ENCODE peak calls at places on chromosomes 5 and 9, in nine cellular contexts. T is left ventricle myocardium inferior; B is astrocyte; F is CD8-positive, alpha-beta T cell; W is mammary epithelial cell; K is PC-3; P is ascending aorta; J is uterus; M is right atrium auricular region. I is an unnamed sample. For H3K36me3, the result is how much of the 10 kb centered on the place peaks cover.

GRCh38 chr9:12776775-12777055 is 1.9 kb downstream of the LURAP1L start:
- DNase-seq in T (no peak), B (peak), F (no peak), W (no peak), K (no peak), P (no peak), J (no peak), M (no peak), I (no peak)

GRCh38 chr9:89633404-89633803 is 28.6 kb downstream of the GADD45G start:
- DNase-seq in T (no peak), B (no peak), F (no peak), W (no peak), K (no peak), P (no peak), J (no peak), M (no peak), I (peak)

GRCh38 chr5:52580921-52581320 is 206.8 kb upstream of the ITGA1 start:
- DNase-seq in T (no peak), B (peak), F (no peak), W (peak), K (peak), P (no peak), J (no peak), M (no peak), I (no peak)

GRCh38 chr9:133430244-133430643 is 8.1 kb downstream of the ADAMTS13 start:
- DNase-seq in T (no peak), B (no peak), F (no peak), W (no peak), K (no peak), P (no peak), J (no peak), M (no peak), I (no peak)

GRCh38 chr5:6430418-6431028 is 18.1 kb upstream of the UBE2QL1 start:
- DNase-seq in T (peak), B (no peak), F (no peak), W (no peak), K (no peak), P (no peak), J (no peak), M (no peak), I (no peak)

GRCh38 chr9:114968710-114969109 is 38.3 kb upstream of the TNFSF8 start:
- DNase-seq in T (no peak), B (peak), F (no peak), W (peak), K (peak), P (no peak), J (no peak), M (no peak), I (no peak)

GRCh38 chr9:116058421-116058820 is 95.2 kb upstream of the PAPPA start:
- DNase-seq in T (no peak), B (no peak), F (no peak), W (peak), K (peak), P (no peak), J (no peak), M (no peak), I (no peak)

GRCh38 chr5:59133801-59134261 is 551.0 kb downstream of the RAB3C start:
- DNase-seq in T (no peak), B (peak), F (no peak), W (peak), K (peak), P (no peak), J (no peak), M (no peak), I (no peak)

GRCh38 chr5:107669543-107670027 is 1.2 kb downstream of the EFNA5 start:
- DNase-seq in T (peak), B (peak), F (no peak), W (peak), K (peak), P (peak), J (no peak), M (no peak), I (peak)

GRCh38 chr5:116528519-116529234 is 45.9 kb downstream of the SEMA6A start:
- DNase-seq in T (no peak), B (no peak), F (no peak), W (no peak), K (no peak), P (no peak), J (no peak), M (no peak), I (no peak)

GRCh38 chr5:43165323-43165722 is 26.7 kb upstream of the NIM1K start:
- DNase-seq in T (no peak), B (no peak), F (no peak), W (no peak), K (no peak), P (no peak), J (no peak), M (no peak), I (no peak)

GRCh38 chr5:76542887-76543690 is 80.1 kb downstream of the F2RL2 start:
- DNase-seq in T (no peak), B (no peak), F (peak), W (no peak), K (no peak), P (peak), J (no peak), M (no peak), I (no peak)

GRCh38 chr5:123875444-123876264 is 363.7 kb downstream of the CSNK1G3 start:
- DNase-seq in T (no peak), B (no peak), F (no peak), W (no peak), K (no peak), P (no peak), J (no peak), M (no peak), I (peak)

GRCh38 chr5:88836195-88836838 is 46.7 kb downstream of the MEF2C start:
- DNase-seq in T (peak), B (no peak), F (no peak), W (peak), K (no peak), P (no peak), J (peak), M (peak), I (no peak)

GRCh38 chr9:89604463-89605180 is at the start of gene GADD45G:
- DNase-seq in T (peak), B (peak), F (peak), W (peak), K (peak), P (peak), J (peak), M (peak), I (peak)

GRCh38 chr5:170860818-170861217 is 1.0 kb upstream of the RANBP17 start:
- DNase-seq in T (no peak), B (no peak), F (no peak), W (no peak), K (no peak), P (no peak), J (no peak), M (no peak), I (no peak)

GRCh38 chr9:129665008-129665771 is at the start of gene PRRX2:
- DNase-seq in T (peak), B (peak), F (no peak), W (no peak), K (no peak), P (peak), J (peak), M (peak), I (no peak)

GRCh38 chr9:131622536-131622935 is 77.2 kb downstream of the PRRT1B start:
- DNase-seq in T (no peak), B (no peak), F (no peak), W (no peak), K (no peak), P (no peak), J (no peak), M (no peak), I (no peak)

GRCh38 chr9:109047259-109047658 is 34.0 kb upstream of the CTNNAL1 start:
- DNase-seq in T (no peak), B (no peak), F (no peak), W (no peak), K (no peak), P (no peak), J (no peak), M (no peak), I (no peak)

GRCh38 chr9:109046346-109046745 is 33.0 kb upstream of the CTNNAL1 start:
- DNase-seq in T (no peak), B (no peak), F (no peak), W (no peak), K (no peak), P (no peak), J (no peak), M (no peak), I (no peak)

GRCh38 chr9:109051733-109052132 is 38.4 kb upstream of the CTNNAL1 start:
- DNase-seq in T (no peak), B (no peak), F (no peak), W (no peak), K (no peak), P (no peak), J (no peak), M (no peak), I (no peak)

GRCh38 chr9:109050444-109050843 is 37.1 kb upstream of the CTNNAL1 start:
- DNase-seq in T (no peak), B (no peak), F (no peak), W (no peak), K (no peak), P (no peak), J (no peak), M (no peak), I (no peak)

DNA sequence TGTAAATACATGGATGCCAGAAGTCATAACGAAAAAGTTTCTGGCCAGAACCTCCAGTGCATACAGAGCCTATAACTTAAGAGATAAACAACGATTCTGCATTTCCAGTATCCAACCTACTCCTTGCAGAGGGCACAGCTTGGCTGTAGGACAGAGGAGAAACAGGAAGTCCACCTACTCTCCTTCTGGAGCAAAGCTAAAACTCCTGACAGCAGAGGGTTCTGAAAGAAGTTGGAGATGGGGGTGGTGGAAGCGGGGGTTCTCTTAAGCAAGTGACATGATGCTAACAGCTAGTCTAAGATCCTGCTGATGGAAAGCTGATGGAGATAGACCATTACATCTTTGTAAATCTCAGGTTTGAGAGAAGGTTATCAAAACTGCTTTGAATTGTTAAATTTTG is 35.5 kb upstream of the CTNNAL1 start:
- DNase-seq in T (no peak), B (no peak), F (no peak), W (no peak), K (no peak), P (no peak), J (no peak), M (no peak), I (no peak)
- H3K36me3 ChIP-seq in T (half or more), B (under half), F (half or more), W (under half), K (under half), P (under half), J (under half), M (half or more), I (under half)

GRCh38 chr5:81853005-81853357 is 102.1 kb upstream of the SSBP2 start:
- DNase-seq in T (no peak), B (no peak), F (no peak), W (no peak), K (no peak), P (no peak), J (no peak), M (no peak), I (no peak)

GRCh38 chr5:81856948-81857928 is 106.3 kb upstream of the SSBP2 start:
- DNase-seq in T (peak), B (no peak), F (no peak), W (peak), K (peak), P (peak), J (peak), M (peak), I (peak)

GRCh38 chr5:81854915-81855314 is 104.0 kb upstream of the SSBP2 start:
- DNase-seq in T (no peak), B (no peak), F (no peak), W (no peak), K (no peak), P (no peak), J (no peak), M (no peak), I (no peak)

GRCh38 chr5:81854485-81854884 is 103.6 kb upstream of the SSBP2 start:
- DNase-seq in T (no peak), B (no peak), F (no peak), W (no peak), K (no peak), P (no peak), J (no peak), M (no peak), I (no peak)

DNA sequence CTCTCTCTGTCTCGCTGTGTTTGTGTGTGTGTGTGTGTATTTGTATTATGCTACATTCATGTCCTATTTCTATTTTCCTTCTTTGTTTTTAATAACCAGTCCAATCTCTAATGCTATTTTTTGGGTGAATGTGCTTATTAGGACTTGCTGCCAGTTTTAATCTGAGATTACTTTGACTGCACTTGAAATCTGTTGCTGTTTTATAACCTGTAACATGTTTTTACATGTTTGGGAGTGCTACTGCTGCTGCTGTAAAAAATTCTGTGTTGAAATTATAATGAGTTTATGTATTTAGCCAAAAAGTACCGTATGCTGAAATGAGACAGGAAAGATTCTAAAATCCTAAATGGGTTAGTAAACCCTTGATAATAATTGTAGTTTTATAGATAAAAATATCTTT is 104.7 kb upstream of the SSBP2 start:
- DNase-seq in T (no peak), B (no peak), F (no peak), W (peak), K (no peak), P (no peak), J (no peak), M (no peak), I (no peak)
- H3K27ac ChIP-seq in T (peak), B (no peak), F (no peak), W (peak), K (no peak), P (peak), J (peak), M (peak), I (no peak)

DNA sequence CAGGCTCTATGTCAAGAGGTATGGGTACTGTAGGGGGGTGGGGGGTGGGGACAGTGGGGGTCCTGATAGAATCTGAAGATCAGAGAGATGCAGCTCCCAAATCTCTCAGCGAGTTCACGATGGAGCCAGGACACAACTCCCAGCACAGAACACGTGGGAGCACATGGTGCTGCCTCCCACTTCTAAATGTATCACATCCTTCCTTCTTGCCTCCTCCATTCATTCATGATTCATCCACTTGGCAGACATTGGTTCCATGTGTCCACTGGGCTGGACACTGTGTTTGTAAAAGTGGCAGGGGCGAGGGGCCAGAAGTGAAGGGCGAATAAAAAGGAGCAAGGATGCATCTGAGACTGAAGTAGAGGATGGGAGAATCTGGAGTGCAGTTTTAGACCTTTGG is 33.9 kb downstream of the SH3TC2 start:
- DNase-seq in T (no peak), B (no peak), F (no peak), W (no peak), K (no peak), P (no peak), J (no peak), M (no peak), I (no peak)
- H3K36me3 ChIP-seq in T (under half), B (under half), F (under half), W (under half), K (under half), P (under half), J (under half), M (under half), I (under half)

DNA sequence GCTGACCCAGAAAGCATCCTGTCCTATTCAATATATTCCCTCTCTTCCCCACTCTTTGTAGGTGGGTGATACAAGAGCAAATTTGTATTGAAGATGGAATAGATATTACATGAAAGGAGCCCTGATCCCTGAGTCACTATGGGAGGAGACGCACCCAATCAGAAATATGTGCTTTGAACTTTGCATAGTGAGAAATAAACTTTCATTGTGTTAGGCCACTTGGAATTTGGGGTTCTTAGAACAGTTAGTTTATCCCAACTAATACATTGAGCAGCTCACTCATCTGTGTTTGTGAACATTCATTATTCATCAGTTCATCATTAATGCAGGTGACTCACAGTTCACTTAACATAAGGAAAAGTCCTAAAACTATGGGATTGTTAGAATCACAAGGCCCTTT is 26.9 kb upstream of the NTRK2 start:
- DNase-seq in T (no peak), B (no peak), F (no peak), W (peak), K (no peak), P (no peak), J (no peak), M (no peak), I (no peak)
- H3K27ac ChIP-seq in T (no peak), B (no peak), F (no peak), W (no peak), K (no peak), P (no peak), J (no peak), M (no peak), I (no peak)

GRCh38 chr9:98084396-98084795 is 27.9 kb downstream of the NANS start:
- DNase-seq in T (no peak), B (no peak), F (no peak), W (no peak), K (no peak), P (peak), J (no peak), M (no peak), I (no peak)

GRCh38 chr9:98081477-98082219 is 25.1 kb downstream of the NANS start:
- DNase-seq in T (no peak), B (no peak), F (no peak), W (peak), K (peak), P (peak), J (no peak), M (no peak), I (no peak)

GRCh38 chr9:98085058-98085457 is 28.5 kb downstream of the NANS start:
- DNase-seq in T (no peak), B (no peak), F (no peak), W (no peak), K (no peak), P (peak), J (no peak), M (no peak), I (no peak)

GRCh38 chr9:98083566-98084135 is 27.1 kb downstream of the NANS start:
- DNase-seq in T (no peak), B (no peak), F (no peak), W (no peak), K (no peak), P (peak), J (no peak), M (no peak), I (no peak)

DNA sequence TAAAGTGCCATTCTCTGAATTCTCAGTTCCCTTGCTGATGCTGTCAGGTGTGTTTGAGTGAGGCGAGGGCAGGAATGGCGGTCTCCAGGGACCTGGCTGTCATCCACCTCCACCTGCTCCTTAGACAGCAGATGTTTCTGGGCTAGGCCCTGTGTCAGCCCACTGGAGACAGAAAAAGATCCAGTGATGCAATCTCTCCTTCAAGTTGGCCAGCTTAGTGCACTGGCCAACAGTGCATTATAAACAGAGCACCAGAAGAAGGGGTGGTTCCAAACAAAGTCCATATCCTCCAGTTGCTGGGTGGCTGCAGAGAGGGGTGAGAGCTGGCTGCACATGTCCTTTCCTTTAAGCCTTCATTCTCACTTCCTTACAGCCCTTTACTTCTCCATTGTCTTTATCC is 26.5 kb downstream of the NANS start:
- DNase-seq in T (no peak), B (no peak), F (no peak), W (no peak), K (no peak), P (peak), J (no peak), M (no peak), I (no peak)
- H3K36me3 ChIP-seq in T (half or more), B (under half), F (under half), W (under half), K (under half), P (under half), J (under half), M (under half), I (under half)

DNA sequence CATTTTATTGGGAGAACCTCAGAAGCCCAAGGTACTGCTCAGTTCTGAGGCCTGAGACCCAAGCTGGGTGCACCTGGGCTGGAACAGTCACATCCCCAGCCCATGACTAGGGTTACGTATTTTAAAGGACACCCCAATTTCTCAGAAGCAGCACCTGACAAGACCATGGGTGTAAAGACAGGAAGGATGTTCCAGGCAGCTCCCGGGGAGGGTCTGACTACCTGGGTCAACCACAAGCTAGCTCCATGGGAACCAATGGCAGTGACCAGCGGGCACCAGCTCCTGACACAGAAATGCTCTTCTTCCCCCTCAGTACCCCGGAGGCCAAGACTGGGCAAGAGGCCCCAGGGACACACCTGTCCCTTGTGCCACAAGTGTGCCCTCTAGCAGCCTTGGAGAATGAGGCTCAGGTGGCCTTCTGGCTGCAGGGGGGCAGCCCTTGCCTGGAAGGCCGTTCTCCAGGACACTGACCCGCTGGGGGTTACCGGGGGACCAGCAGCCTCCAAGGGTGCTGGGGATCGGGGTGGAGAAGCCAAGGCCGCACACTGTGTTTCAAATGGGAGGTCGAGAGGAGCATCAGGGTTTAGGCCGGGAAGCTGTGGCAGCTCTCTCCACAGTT is 52.6 kb downstream of the IPPK start:
- DNase-seq in T (no peak), B (no peak), F (no peak), W (no peak), K (no peak), P (no peak), J (no peak), M (no peak), I (no peak)
- H3K27ac ChIP-seq in T (peak), B (no peak), F (no peak), W (no peak), K (no peak), P (peak), J (peak), M (peak), I (peak)

GRCh38 chr9:99005651-99006050 is 61.9 kb downstream of the COL15A1 start:
- DNase-seq in T (no peak), B (no peak), F (no peak), W (no peak), K (no peak), P (peak), J (no peak), M (no peak), I (no peak)
- H3K36me3 ChIP-seq in T (under half), B (under half), F (under half), W (under half), K (under half), P (under half), J (under half), M (under half), I (under half)

I was measured in pancreas.